ENCODE peak calls at places on chromosomes 3 and 15, in seven cellular contexts. G is activated CD8-positive, alpha-beta T cell treated with anti-CD3 and anti-CD28 coated beads, Interleukin-2, amount 10 ng/mL, durations not matched to agents 7 days and 5 days; W is AG04449; C is H4; B is HEK293T; X is CD4-positive, alpha-beta T cell; R is CD4-positive, alpha-beta memory T cell. M is an unnamed sample.

GRCh38 chr3:131349946-131350347 is 31.6 kb upstream of the NUDT16 start:
- DNase-seq in C (no peak), B (no peak), G (no peak), X (no peak), W (peak; percentile 56), R (no peak), M (no peak)

GRCh38 chr3:71551286-71551919 is 32.1 kb downstream of the FOXP1 start:
- DNase-seq in C (no peak), W (peak; percentile 46), B (no peak), R (no peak), X (no peak), G (no peak), M (no peak)

GRCh38 chr3:15794842-15795562 is 2.8 kb downstream of the ANKRD28 start:
- DNase-seq in C (no peak), X (no peak), W (no peak), R (no peak), G (no peak), B (no peak), M (no peak)

GRCh38 chr3:87320748-87321634 is 44.6 kb upstream of the POU1F1 start:
- DNase-seq in G (no peak), C (no peak), X (no peak), R (no peak), W (no peak), B (no peak), M (no peak)

GRCh38 chr15:44706946-44707636 is 4.0 kb downstream of the PATL2 start:
- DNase-seq in X (no peak), G (no peak), B (no peak), W (no peak), R (no peak), C (no peak), M (no peak)

GRCh38 chr3:63974451-63974850 is 48.8 kb downstream of the PSMD6 start:
- DNase-seq in X (no peak), B (no peak), R (no peak), G (no peak), W (no peak), C (no peak), M (no peak)

GRCh38 chr15:62291262-62291661 is 126.2 kb upstream of the C2CD4B start:
- DNase-seq in B (no peak), X (no peak), W (no peak), R (no peak), G (no peak), C (no peak), M (no peak)

GRCh38 chr15:68553994-68554715 is 24.6 kb upstream of the CORO2B start:
- DNase-seq in C (peak; percentile 51), G (peak; percentile 83), X (peak; percentile 46), W (no peak), R (peak; percentile 44), B (peak; percentile 72), M (peak; percentile 65)

GRCh38 chr15:81492303-81492702 is 118.3 kb upstream of the TMC3 start:
- DNase-seq in X (no peak), C (no peak), G (no peak), B (no peak), W (no peak), R (no peak), M (no peak)

GRCh38 chr3:125618208-125618607 is 22.9 kb upstream of the OSBPL11 start:
- DNase-seq in B (no peak), R (no peak), G (no peak), C (no peak), X (no peak), W (no peak), M (no peak)

GRCh38 chr15:25180606-25181289 is 226.0 kb downstream of the SNRPN start:
- DNase-seq in R (no peak), W (no peak), B (no peak), C (no peak), G (no peak), X (no peak), M (peak; percentile 1)

GRCh38 chr3:136860541-136860940 is 1.5 kb upstream of the NCK1 start:
- DNase-seq in W (no peak), R (no peak), G (no peak), B (no peak), X (no peak), C (no peak), M (no peak)

GRCh38 chr3:10445561-10445960 is 59.8 kb downstream of the ATP2B2 start:
- DNase-seq in W (no peak), C (no peak), R (no peak), G (no peak), B (no peak), X (no peak), M (no peak)

GRCh38 chr3:19256313-19256712 is 108.0 kb downstream of the KCNH8 start:
- DNase-seq in W (no peak), X (no peak), G (no peak), R (no peak), C (no peak), B (no peak), M (no peak)

GRCh38 chr3:151085889-151086483 is 522 bp downstream of the MED12L start:
- DNase-seq in W (no peak), G (peak; percentile 29), X (no peak), R (no peak), B (peak; percentile 53), C (no peak), M (no peak)

GRCh38 chr3:115975353-115975752 is 352.0 kb downstream of the GAP43 start:
- DNase-seq in B (no peak), X (no peak), G (no peak), R (no peak), W (peak; percentile 71), C (peak; percentile 73), M (no peak)

GRCh38 chr3:66520716-66521115 is 19.9 kb upstream of the LRIG1 start:
- DNase-seq in C (no peak), R (no peak), W (peak; percentile 16), X (no peak), B (no peak), G (no peak), M (no peak)

GRCh38 chr3:58528629-58529028 is 8.4 kb downstream of the ACOX2 start:
- DNase-seq in X (no peak), R (no peak), B (no peak), G (no peak), C (peak; percentile 53), W (no peak), M (no peak)

GRCh38 chr3:57583544-57583943 is 13.6 kb downstream of the ARF4 start:
- DNase-seq in G (no peak), C (no peak), B (no peak), R (no peak), X (no peak), W (no peak), M (no peak)

GRCh38 chr3:107421170-107421792 is 44.0 kb downstream of the CCDC54 start:
- DNase-seq in G (peak; percentile 36), B (peak; percentile 58), W (no peak), X (no peak), C (peak; percentile 67), R (peak; percentile 52), M (peak; percentile 8)